ENCODE peak calls at places on chromosome 13, in eight cellular contexts. V is osteoblast, X is fibroblast of the aortic adventitia, J is AML-193, U is NCI-H1436, G is germinal center, I is A549, D is HAP-1. C is an unnamed sample.

GRCh38 chr13:31968473-31968872 is 63.1 kb upstream of the FRY start:
- DNase-seq in V (no peak), X (no peak), J (no peak), U (no peak), G (no peak), I (no peak), D (no peak), C (no peak)

GRCh38 chr13:77565635-77566034 is 30.1 kb downstream of the SCEL start:
- DNase-seq in V (no peak), X (peak; percentile 59), J (peak; percentile 65), U (peak; percentile 63), G (peak; percentile 8), I (peak; percentile 38), D (peak; percentile 18), C (no peak)

GRCh38 chr13:40779049-40779448 is 8.1 kb upstream of the MRPS31 start:
- DNase-seq in V (no peak), X (no peak), J (no peak), U (no peak), G (no peak), I (no peak), D (no peak), C (no peak)

GRCh38 chr13:74406439-74406838 is 272.2 kb upstream of the KLF12 start:
- DNase-seq in V (peak; percentile 45), X (no peak), J (no peak), U (no peak), G (no peak), I (no peak), D (no peak), C (no peak)

GRCh38 chr13:43303040-43303729 is 279.8 kb downstream of the DNAJC15 start:
- DNase-seq in V (peak; percentile 86), X (peak; percentile 81), J (peak; percentile 5), U (no peak), G (no peak), I (peak; percentile 48), D (peak; percentile 51), C (peak; percentile 10)

GRCh38 chr13:44703371-44703770 is 127.2 kb upstream of the TSC22D1 start:
- DNase-seq in V (peak; percentile 85), X (no peak), J (no peak), U (no peak), G (no peak), I (no peak), D (no peak), C (no peak)

GRCh38 chr13:67063036-67063435 is 167.1 kb downstream of the PCDH9 start:
- DNase-seq in V (no peak), X (no peak), J (no peak), U (no peak), G (no peak), I (no peak), D (no peak), C (no peak)

GRCh38 chr13:113209880-113210421 is 538 bp downstream of the CUL4A start:
- DNase-seq in V (peak; percentile 88), X (peak; percentile 62), J (peak; percentile 49), U (no peak), G (peak; percentile 69), I (peak; percentile 60), D (peak; percentile 68), C (peak; percentile 26)

GRCh38 chr13:94620286-94620896 is 18.7 kb downstream of the GPR180 start:
- DNase-seq in V (no peak), X (peak; percentile 36), J (peak; percentile 12), U (peak; percentile 36), G (peak; percentile 29), I (peak; percentile 45), D (peak; percentile 60), C (no peak)

GRCh38 chr13:40340368-40341085 is 325.9 kb downstream of the FOXO1 start:
- DNase-seq in V (no peak), X (peak; percentile 19), J (no peak), U (no peak), G (no peak), I (peak; percentile 17), D (peak; percentile 12), C (no peak)

GRCh38 chr13:50989476-50989875 is 79.9 kb downstream of the RNASEH2B start:
- DNase-seq in V (no peak), X (no peak), J (no peak), U (no peak), G (no peak), I (peak; percentile 26), D (peak; percentile 40), C (no peak)

GRCh38 chr13:112522578-112522977 is 65.4 kb downstream of the TUBGCP3 start:
- DNase-seq in V (no peak), X (no peak), J (no peak), U (no peak), G (no peak), I (no peak), D (no peak), C (no peak)

GRCh38 chr13:26529441-26529840 is 28.0 kb upstream of the WASF3 start:
- DNase-seq in V (no peak), X (peak; percentile 76), J (peak; percentile 34), U (no peak), G (peak; percentile 10), I (peak; percentile 3), D (peak; percentile 35), C (peak; percentile 37)

GRCh38 chr13:80276371-80277289 is 64.3 kb downstream of the SPRY2 start:
- DNase-seq in V (peak; percentile 90), X (no peak), J (peak; percentile 91), U (peak; percentile 35), G (no peak), I (no peak), D (peak; percentile 77), C (peak; percentile 28)

GRCh38 chr13:45257638-45258338 is 56.9 kb upstream of the KCTD4 start:
- DNase-seq in V (no peak), X (no peak), J (no peak), U (no peak), G (no peak), I (no peak), D (no peak), C (no peak)

GRCh38 chr13:25588336-25589060 is 216.7 kb downstream of the ATP8A2 start:
- DNase-seq in V (peak; percentile 10), X (no peak), J (no peak), U (no peak), G (no peak), I (no peak), D (peak; percentile 51), C (no peak)

GRCh38 chr13:30857018-30857417 is 49.1 kb upstream of the MEDAG start:
- DNase-seq in V (no peak), X (peak; percentile 45), J (no peak), U (no peak), G (no peak), I (no peak), D (no peak), C (no peak)

GRCh38 chr13:95643471-95643813 is 1.1 kb downstream of the DZIP1 start:
- DNase-seq in V (peak; percentile 54), X (peak; percentile 46), J (no peak), U (no peak), G (no peak), I (peak; percentile 23), D (peak; percentile 36), C (no peak)

GRCh38 chr13:29911781-29912478 is 61.5 kb upstream of the UBL3 start:
- DNase-seq in V (no peak), X (no peak), J (no peak), U (no peak), G (no peak), I (no peak), D (no peak), C (no peak)

GRCh38 chr13:110520431-110521295 is 40.9 kb downstream of the RAB20 start:
- DNase-seq in V (peak; percentile 94), X (peak; percentile 93), J (peak; percentile 96), U (no peak), G (no peak), I (peak; percentile 20), D (no peak), C (no peak)

GRCh38 chr13:80000679-80001509 is 340.0 kb downstream of the SPRY2 start:
- DNase-seq in V (no peak), X (no peak), J (no peak), U (no peak), G (no peak), I (no peak), D (no peak), C (no peak)

GRCh38 chr13:23608704-23609413 is 38.6 kb downstream of the TNFRSF19 start:
- DNase-seq in V (no peak), X (no peak), J (peak; percentile 3), U (no peak), G (no peak), I (no peak), D (no peak), C (no peak)

GRCh38 chr13:62113145-62113544 is 697.5 kb upstream of the PCDH20 start:
- DNase-seq in V (no peak), X (no peak), J (no peak), U (no peak), G (no peak), I (no peak), D (no peak), C (no peak)

GRCh38 chr13:27117158-27117557 is 54.5 kb downstream of the USP12 start:
- DNase-seq in V (no peak), X (peak; percentile 24), J (no peak), U (no peak), G (no peak), I (no peak), D (no peak), C (no peak)

GRCh38 chr13:33277351-33277750 is 8.2 kb downstream of the STARD13 start:
- DNase-seq in V (no peak), X (no peak), J (no peak), U (no peak), G (no peak), I (no peak), D (no peak), C (no peak)

GRCh38 chr13:39542361-39542760 is 60.6 kb downstream of the LHFPL6 start:
- DNase-seq in V (no peak), X (no peak), J (no peak), U (no peak), G (no peak), I (no peak), D (no peak), C (no peak)

GRCh38 chr13:23822252-23822824 is 66.9 kb downstream of the MIPEP start:
- DNase-seq in V (no peak), X (no peak), J (no peak), U (no peak), G (no peak), I (no peak), D (no peak), C (no peak)

GRCh38 chr13:33512880-33513554 is 227.5 kb upstream of the STARD13 start:
- DNase-seq in V (no peak), X (no peak), J (no peak), U (no peak), G (no peak), I (no peak), D (no peak), C (no peak)

GRCh38 chr13:87426737-87427136 is 244.4 kb upstream of the SLITRK5 start:
- DNase-seq in V (no peak), X (no peak), J (no peak), U (no peak), G (no peak), I (no peak), D (no peak), C (no peak)

GRCh38 chr13:91122766-91123165 is 224.7 kb upstream of the MIR17HG start:
- DNase-seq in V (no peak), X (no peak), J (no peak), U (no peak), G (no peak), I (no peak), D (no peak), C (no peak)

GRCh38 chr13:54016548-54016947 is 987.9 kb downstream of the OLFM4 start:
- DNase-seq in V (no peak), X (no peak), J (no peak), U (no peak), G (no peak), I (no peak), D (no peak), C (no peak)

GRCh38 chr13:105825071-105825470 is 710.4 kb downstream of the EFNB2 start:
- DNase-seq in V (no peak), X (no peak), J (no peak), U (no peak), G (no peak), I (no peak), D (no peak), C (no peak)

GRCh38 chr13:73146705-73147104 is 87.9 kb downstream of the KLF5 start:
- DNase-seq in V (peak; percentile 39), X (no peak), J (no peak), U (no peak), G (no peak), I (peak; percentile 34), D (no peak), C (no peak)

GRCh38 chr13:48862572-48862971 is 113.1 kb upstream of the FNDC3A start:
- DNase-seq in V (no peak), X (no peak), J (peak; percentile 99), U (no peak), G (no peak), I (no peak), D (no peak), C (no peak)

C was measured in HuH-7.5.